ENCODE peak calls at places on chromosomes 1 and 21, in nine cellular contexts. U, G, S, I, A, B, O, X and Q are unnamed samples.
A peak's percentile ranks its signal among the peaks of the same experiment; 100 is the strongest.

GRCh38 chr1:67732750-67733151 is 47.8 kb downstream of the GADD45A start:
- DNase-seq in U (peak; percentile 85), G (peak; percentile 46), S (peak; percentile 81), I (peak; percentile 35), A (no peak), B (no peak), O (no peak), X (no peak), Q (peak; percentile 90)

GRCh38 chr1:168096296-168097165 is 40.2 kb downstream of the GPR161 start:
- DNase-seq in U (no peak), G (no peak), S (no peak), I (no peak), A (no peak), B (no peak), O (no peak), X (no peak), Q (no peak)

GRCh38 chr1:23809751-23810171 is 9.2 kb upstream of the GALE start:
- DNase-seq in U (peak; percentile 74), G (peak; percentile 83), S (peak; percentile 62), I (peak; percentile 86), A (peak; percentile 90), B (peak; percentile 78), O (peak; percentile 74), X (peak; percentile 94), Q (peak; percentile 92)

GRCh38 chr1:224183591-224184312 is 712 bp downstream of the DEGS1 start:
- DNase-seq in U (peak; percentile 69), G (peak; percentile 84), S (peak; percentile 82), I (peak; percentile 80), A (peak; percentile 75), B (peak; percentile 63), O (peak; percentile 89), X (peak; percentile 87), Q (peak; percentile 94)

GRCh38 chr1:172976222-172977041 is 74.3 kb downstream of the TNFSF18 start:
- DNase-seq in U (peak; percentile 79), G (no peak), S (peak; percentile 91), I (no peak), A (peak; percentile 78), B (peak; percentile 100), O (no peak), X (no peak), Q (peak; percentile 79)

GRCh38 chr1:180343931-180344406 is 113.9 kb downstream of the LHX4 start:
- DNase-seq in U (peak; percentile 16), G (peak; percentile 86), S (peak; percentile 44), I (no peak), A (peak; percentile 9), B (no peak), O (peak; percentile 24), X (peak; percentile 92), Q (peak; percentile 48)

GRCh38 chr1:40708750-40709099 is 17.2 kb downstream of the NFYC start:
- DNase-seq in U (no peak), G (peak; percentile 87), S (peak; percentile 96), I (peak; percentile 90), A (peak; percentile 74), B (peak; percentile 66), O (peak; percentile 74), X (peak; percentile 94), Q (no peak)

GRCh38 chr21:35274090-35274489 is 225.0 kb upstream of the RUNX1 start:
- DNase-seq in U (no peak), G (no peak), S (no peak), I (no peak), A (no peak), B (no peak), O (no peak), X (no peak), Q (no peak)

GRCh38 chr1:31932491-31933316 is 5.5 kb downstream of the PTP4A2 start:
- DNase-seq in U (peak; percentile 73), G (no peak), S (no peak), I (peak; percentile 56), A (peak; percentile 26), B (peak; percentile 88), O (no peak), X (no peak), Q (peak; percentile 57)

GRCh38 chr1:10033359-10033845 is 644 bp downstream of the UBE4B start:
- DNase-seq in U (no peak), G (peak; percentile 53), S (peak; percentile 33), I (peak; percentile 54), A (peak; percentile 58), B (peak; percentile 46), O (no peak), X (peak; percentile 63), Q (no peak)

GRCh38 chr1:21366288-21366687 is 73.6 kb upstream of the NBPF3 start:
- DNase-seq in U (no peak), G (no peak), S (no peak), I (no peak), A (no peak), B (no peak), O (no peak), X (no peak), Q (no peak)

GRCh38 chr1:27009601-27010197 is 3.0 kb downstream of the TENT5B start:
- DNase-seq in U (no peak), G (no peak), S (no peak), I (no peak), A (peak; percentile 52), B (peak; percentile 95), O (no peak), X (no peak), Q (peak; percentile 85)

GRCh38 chr1:94549706-94550105 is 8.1 kb upstream of the F3 start:
- DNase-seq in U (no peak), G (no peak), S (no peak), I (no peak), A (no peak), B (no peak), O (no peak), X (no peak), Q (no peak)

GRCh38 chr21:40177979-40178378 is 310.7 kb downstream of the PCP4 start:
- DNase-seq in U (no peak), G (no peak), S (no peak), I (no peak), A (no peak), B (no peak), O (no peak), X (no peak), Q (no peak)

GRCh38 chr1:45297604-45298356 is 28.9 kb upstream of the HPDL start:
- DNase-seq in U (no peak), G (no peak), S (no peak), I (no peak), A (peak; percentile 19), B (no peak), O (no peak), X (no peak), Q (no peak)

GRCh38 chr1:152410599-152410998 is 3.5 kb downstream of the CRNN start:
- DNase-seq in U (no peak), G (no peak), S (no peak), I (no peak), A (no peak), B (no peak), O (no peak), X (no peak), Q (peak; percentile 64)

GRCh38 chr1:71853391-71853790 is 428.9 kb downstream of the NEGR1 start:
- DNase-seq in U (no peak), G (no peak), S (no peak), I (no peak), A (no peak), B (no peak), O (no peak), X (no peak), Q (no peak)

GRCh38 chr21:34180406-34180805 is 107.0 kb downstream of the MRPS6 start:
- DNase-seq in U (no peak), G (no peak), S (no peak), I (no peak), A (no peak), B (no peak), O (no peak), X (no peak), Q (no peak)

GRCh38 chr1:183806650-183807049 is 1.7 kb downstream of the RGL1 start:
- DNase-seq in U (no peak), G (peak; percentile 24), S (no peak), I (no peak), A (no peak), B (no peak), O (no peak), X (no peak), Q (no peak)

GRCh38 chr1:183810756-183811155 is 5.8 kb downstream of the RGL1 start:
- DNase-seq in U (no peak), G (no peak), S (no peak), I (no peak), A (no peak), B (peak; percentile 5), O (no peak), X (no peak), Q (no peak)

GRCh38 chr1:183807549-183808168 is 2.7 kb downstream of the RGL1 start:
- DNase-seq in U (no peak), G (peak; percentile 73), S (peak; percentile 60), I (no peak), A (no peak), B (peak; percentile 73), O (no peak), X (no peak), Q (no peak)

GRCh38 chr1:183810172-183810571 is 5.3 kb downstream of the RGL1 start:
- DNase-seq in U (no peak), G (no peak), S (no peak), I (no peak), A (no peak), B (no peak), O (no peak), X (no peak), Q (peak; percentile 29)

GRCh38 chr1:183808296-183809027 is 3.5 kb downstream of the RGL1 start:
- DNase-seq in U (no peak), G (no peak), S (no peak), I (no peak), A (no peak), B (no peak), O (no peak), X (no peak), Q (no peak)
- H3K79me2 ChIP-seq in U (peaks cover 41% of the 10 kb centered on the region), G (peaks cover 75% of the 10 kb centered on the region), S (peaks cover 41% of the 10 kb centered on the region), I (no peaks in the 10 kb centered on the region), A (peaks cover 59% of the 10 kb centered on the region), B (no peaks in the 10 kb centered on the region), O (peaks cover 5% of the 10 kb centered on the region), X (no peaks in the 10 kb centered on the region), Q (peaks cover 19% of the 10 kb centered on the region)

GRCh38 chr1:203380395-203381150 is 29.7 kb upstream of the FMOD start:
- DNase-seq in U (no peak), G (peak; percentile 35), S (no peak), I (peak; percentile 62), A (no peak), B (no peak), O (no peak), X (peak; percentile 52), Q (no peak)
- H3K79me2 ChIP-seq in U (no peaks in the 10 kb centered on the region), G (no peaks in the 10 kb centered on the region), S (no peaks in the 10 kb centered on the region), I (no peaks in the 10 kb centered on the region), A (no peaks in the 10 kb centered on the region), B (no peaks in the 10 kb centered on the region), O (no peaks in the 10 kb centered on the region), X (no peaks in the 10 kb centered on the region), Q (no peaks in the 10 kb centered on the region)

DNA sequence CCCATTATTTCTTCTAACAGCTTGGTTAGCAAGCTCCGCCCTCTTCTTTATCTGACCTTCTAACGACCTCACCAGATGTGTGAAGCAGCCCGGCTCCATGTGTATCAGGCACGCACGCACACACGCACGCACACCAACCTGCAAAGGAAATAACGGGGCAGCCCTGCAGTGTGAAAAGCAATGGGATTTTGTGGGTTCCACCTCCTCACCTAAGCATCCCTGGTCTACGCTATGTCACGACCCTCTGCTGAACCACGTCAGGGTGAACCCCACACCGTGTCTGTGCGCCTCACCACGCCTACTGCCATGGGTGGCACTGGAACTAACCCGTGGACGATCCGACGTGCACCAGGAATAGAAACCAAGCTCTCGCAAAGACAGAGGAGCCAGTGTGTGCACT is 10.4 kb downstream of the SSU72 start:
- DNase-seq in U (no peak), G (no peak), S (no peak), I (no peak), A (no peak), B (no peak), O (no peak), X (no peak), Q (peak; percentile 66)
- H3K79me2 ChIP-seq in U (peaks cover 68% of the 10 kb centered on the region), G (peaks cover 75% of the 10 kb centered on the region), S (peaks cover 72% of the 10 kb centered on the region), I (peaks cover 57% of the 10 kb centered on the region), A (peaks cover 84% of the 10 kb centered on the region), B (peaks cover 93% of the 10 kb centered on the region), O (peaks cover 92% of the 10 kb centered on the region), X (peaks cover 62% of the 10 kb centered on the region), Q (peaks cover 93% of the 10 kb centered on the region)

GRCh38 chr1:226337294-226337870 is 28.4 kb upstream of the LIN9 start:
- DNase-seq in U (no peak), G (no peak), S (no peak), I (no peak), A (no peak), B (no peak), O (no peak), X (no peak), Q (no peak)
- H3K79me2 ChIP-seq in U (no peaks in the 10 kb centered on the region), G (no peaks in the 10 kb centered on the region), S (no peaks in the 10 kb centered on the region), I (no peaks in the 10 kb centered on the region), A (no peaks in the 10 kb centered on the region), B (no peaks in the 10 kb centered on the region), O (no peaks in the 10 kb centered on the region), X (no peaks in the 10 kb centered on the region), Q (no peaks in the 10 kb centered on the region)